ENCODE peak calls at places on chromosome 15, in five cellular contexts. J, X, Y, K and W are unnamed samples.

GRCh38 chr15:78192826-78193594 is 41.4 kb downstream of the ACSBG1 start:
- DNase-seq in J (no peak), X (no peak), Y (no peak), K (no peak), W (no peak)

GRCh38 chr15:55241895-55242294 is 45.2 kb upstream of the RSL24D1 start:
- DNase-seq in J (no peak), X (no peak), Y (no peak), K (no peak), W (no peak)

GRCh38 chr15:39846108-39846507 is 63.5 kb upstream of the FSIP1 start:
- DNase-seq in J (no peak), X (no peak), Y (no peak), K (no peak), W (no peak)

GRCh38 chr15:66703540-66703941 is 1.5 kb downstream of the SMAD6 start:
- DNase-seq in J (no peak), X (no peak), Y (no peak), K (peak), W (no peak)

GRCh38 chr15:52019394-52020252 is 604 bp downstream of the MAPK6 start:
- DNase-seq in J (peak), X (peak), Y (peak), K (peak), W (peak)

GRCh38 chr15:90903733-90904536 is 833 bp downstream of the MAN2A2 start:
- DNase-seq in J (no peak), X (no peak), Y (no peak), K (peak), W (peak)

GRCh38 chr15:96119734-96120133 is 210.8 kb upstream of the NR2F2 start:
- DNase-seq in J (no peak), X (no peak), Y (no peak), K (no peak), W (no peak)

GRCh38 chr15:31331389-31331788 is 4.8 kb downstream of the KLF13 start:
- DNase-seq in J (no peak), X (no peak), Y (no peak), K (no peak), W (no peak)

GRCh38 chr15:83571820-83572707 is 81.9 kb upstream of the ADAMTSL3 start:
- DNase-seq in J (no peak), X (no peak), Y (no peak), K (peak), W (peak)